ENCODE peak calls at places on chromosomes 13 and 19, in seven cellular contexts. Q, G, M, F, D, V and U are unnamed samples.

GRCh38 chr13:66780814-66781213 is 449.3 kb downstream of the PCDH9 start:
- DNase-seq in Q (peak), G (no peak), M (no peak), F (peak), D (no peak), V (no peak), U (no peak)

GRCh38 chr19:5032101-5032967 is 63.4 kb downstream of the KDM4B start:
- DNase-seq in Q (no peak), G (no peak), M (no peak), F (no peak), D (no peak), V (no peak), U (no peak)

GRCh38 chr13:23391752-23392151 is 41.8 kb downstream of the SACS start:
- DNase-seq in Q (no peak), G (no peak), M (no peak), F (no peak), D (no peak), V (no peak), U (no peak)

GRCh38 chr19:58570770-58571574 is 2.2 kb downstream of the MZF1 start:
- DNase-seq in Q (no peak), G (peak), M (no peak), F (no peak), D (no peak), V (no peak), U (no peak)

GRCh38 chr19:30214651-30215051 is 157.5 kb upstream of the ZNF536 start:
- DNase-seq in Q (no peak), G (peak), M (no peak), F (no peak), D (no peak), V (no peak), U (no peak)

GRCh38 chr19:13459351-13459750 is 46.9 kb downstream of the CACNA1A start:
- DNase-seq in Q (no peak), G (peak), M (no peak), F (no peak), D (peak), V (no peak), U (peak)

GRCh38 chr19:18412610-18413239 is 6.5 kb upstream of the SSBP4 start:
- DNase-seq in Q (no peak), G (no peak), M (no peak), F (no peak), D (no peak), V (no peak), U (no peak)

GRCh38 chr13:43448605-43449004 is 338.2 kb downstream of the ENOX1 start:
- DNase-seq in Q (no peak), G (no peak), M (no peak), F (no peak), D (peak), V (no peak), U (no peak)

GRCh38 chr13:25468330-25469178 is 96.8 kb downstream of the ATP8A2 start:
- DNase-seq in Q (no peak), G (peak), M (no peak), F (no peak), D (peak), V (no peak), U (peak)

GRCh38 chr13:42574435-42575311 is 721 bp downstream of the TNFSF11 start:
- DNase-seq in Q (no peak), G (no peak), M (no peak), F (no peak), D (no peak), V (no peak), U (no peak)

GRCh38 chr13:92137519-92137918 is 739.1 kb downstream of the GPC5 start:
- DNase-seq in Q (no peak), G (no peak), M (no peak), F (no peak), D (no peak), V (no peak), U (no peak)

GRCh38 chr13:113403255-113404104 is 39.5 kb upstream of the GRTP1 start:
- DNase-seq in Q (no peak), G (no peak), M (no peak), F (no peak), D (no peak), V (peak), U (no peak)

GRCh38 chr19:1001538-1002166 is 1.4 kb downstream of the GRIN3B start:
- DNase-seq in Q (no peak), G (no peak), M (no peak), F (no peak), D (no peak), V (peak), U (no peak)

GRCh38 chr19:32814046-32814445 is 55.5 kb downstream of the SLC7A9 start:
- DNase-seq in Q (no peak), G (peak), M (no peak), F (no peak), D (no peak), V (no peak), U (no peak)

GRCh38 chr13:29474991-29475390 is 120.5 kb downstream of the SLC7A1 start:
- DNase-seq in Q (no peak), G (no peak), M (no peak), F (peak), D (no peak), V (no peak), U (no peak)